ENCODE peak calls at places on chromosomes 6 and 20, in nine cellular contexts. G is fibroblast of mammary gland, A is RWPE1, I is astrocyte of the spinal cord, X is mammary epithelial cell, W is right atrium auricular region, N is lower leg skin, J is breast epithelium, Q is prostate gland. U is an unnamed sample.

GRCh38 chr6:108160009-108160408 is 5.8 kb upstream of the NR2E1 start:
- DNase-seq in G (no peak), A (no peak), Q (no peak), W (no peak), J (no peak), X (no peak), N (no peak), I (no peak), U (no peak)

GRCh38 chr6:107616776-107617175 is 126.9 kb downstream of the SOBP start:
- DNase-seq in Q (no peak), J (no peak), X (no peak), G (no peak), I (no peak), N (no peak), A (no peak), W (no peak), U (no peak)

GRCh38 chr6:106083618-106084017 is 2.5 kb upstream of the PRDM1 start:
- DNase-seq in Q (no peak), G (no peak), X (no peak), I (no peak), A (no peak), N (no peak), J (no peak), W (no peak), U (no peak)

GRCh38 chr6:111609827-111610526 is 4.3 kb upstream of the TRAF3IP2 start:
- DNase-seq in W (no peak), Q (no peak), J (no peak), I (no peak), A (no peak), X (no peak), G (no peak), N (no peak), U (no peak)

GRCh38 chr20:40650707-40651106 is 38.3 kb downstream of the MAFB start:
- DNase-seq in G (no peak), W (no peak), I (no peak), Q (no peak), N (no peak), J (no peak), A (no peak), X (no peak), U (no peak)

GRCh38 chr6:156336096-156336495 is 441.1 kb upstream of the ARID1B start:
- DNase-seq in W (no peak), N (no peak), X (no peak), Q (no peak), J (no peak), I (no peak), A (no peak), G (no peak), U (no peak)

GRCh38 chr6:27768556-27768955 is 143.6 kb downstream of the OR2B2 start:
- DNase-seq in A (no peak), N (no peak), J (no peak), I (no peak), W (no peak), Q (no peak), G (no peak), X (no peak), U (no peak)

GRCh38 chr20:57374931-57375651 is 16.1 kb upstream of the RBM38 start:
- DNase-seq in X (no peak), W (no peak), Q (no peak), G (no peak), N (no peak), I (no peak), J (no peak), A (no peak), U (no peak)

GRCh38 chr6:63805808-63806572 is 170.4 kb downstream of the PHF3 start:
- DNase-seq in J (no peak), W (no peak), Q (peak), A (peak), I (peak), N (peak), G (peak), X (peak), U (no peak)

GRCh38 chr20:20503788-20504528 is 136.1 kb downstream of the INSM1 start:
- DNase-seq in X (no peak), A (peak), Q (no peak), W (no peak), J (no peak), I (no peak), N (no peak), G (peak), U (no peak)

GRCh38 chr6:76703786-76704185 is 631.3 kb upstream of the IMPG1 start:
- DNase-seq in W (no peak), N (no peak), Q (no peak), A (peak), X (peak), G (no peak), I (no peak), J (no peak), U (no peak)

GRCh38 chr6:11714116-11714797 is 64.3 kb downstream of the ADTRP start:
- DNase-seq in Q (no peak), N (no peak), G (no peak), A (no peak), I (no peak), W (no peak), X (no peak), J (no peak), U (no peak)

GRCh38 chr6:11207199-11207968 is 25.1 kb downstream of the NEDD9 start:
- DNase-seq in W (peak), N (peak), J (peak), G (peak), Q (peak), A (peak), X (peak), I (peak), U (no peak)

GRCh38 chr6:28597217-28597835 is 71.6 kb downstream of the GPX5 start:
- DNase-seq in J (no peak), Q (no peak), W (no peak), A (peak), I (peak), G (peak), N (no peak), X (peak), U (no peak)

GRCh38 chr6:140970485-140970884 is 1162.2 kb upstream of the GJE1 start:
- DNase-seq in J (no peak), Q (no peak), G (peak), W (no peak), N (no peak), X (no peak), A (no peak), I (no peak), U (no peak)

GRCh38 chr6:162238675-162239074 is 488.9 kb downstream of the PRKN start:
- DNase-seq in I (no peak), G (no peak), A (no peak), N (no peak), W (no peak), J (no peak), Q (no peak), X (no peak), U (no peak)

GRCh38 chr6:106773482-106773881 is 144.1 kb downstream of the QRSL1 start:
- DNase-seq in A (no peak), N (no peak), J (peak), G (no peak), W (no peak), Q (peak), X (peak), I (no peak), U (no peak)

GRCh38 chr20:57930328-57930727 is 220.5 kb upstream of the PMEPA1 start:
- DNase-seq in J (peak), G (no peak), Q (no peak), I (no peak), W (no peak), N (no peak), A (no peak), X (no peak), U (no peak)

GRCh38 chr20:5364136-5364821 is 47.5 kb upstream of the PROKR2 start:
- DNase-seq in W (no peak), Q (no peak), N (no peak), G (no peak), A (no peak), J (no peak), X (peak), I (no peak), U (no peak)

GRCh38 chr6:137832110-137832509 is 34.9 kb upstream of the TNFAIP3 start:
- DNase-seq in J (no peak), G (peak), Q (no peak), N (no peak), I (peak), X (peak), A (peak), W (no peak), U (no peak)

GRCh38 chr6:155247618-155248017 is 16.2 kb upstream of the CLDN20 start:
- DNase-seq in G (peak), Q (no peak), J (no peak), I (no peak), X (peak), N (no peak), W (peak), A (peak), U (no peak)

GRCh38 chr20:53202781-53203180 is 230.6 kb downstream of the TSHZ2 start:
- DNase-seq in G (peak), N (no peak), Q (no peak), X (peak), J (no peak), I (no peak), W (no peak), A (peak), U (no peak)

GRCh38 chr6:121647905-121648304 is 212.5 kb downstream of the GJA1 start:
- DNase-seq in G (peak), J (no peak), A (peak), W (no peak), I (peak), X (peak), Q (no peak), N (no peak), U (no peak)

GRCh38 chr6:123263981-123264380 is 267.9 kb downstream of the CLVS2 start:
- DNase-seq in I (no peak), A (no peak), X (no peak), J (no peak), W (no peak), N (no peak), Q (no peak), G (no peak), U (no peak)

GRCh38 chr20:24998121-24998520 is 5.6 kb upstream of the APMAP start:
- DNase-seq in X (no peak), I (no peak), N (no peak), G (no peak), W (peak), Q (no peak), J (no peak), A (no peak), U (peak)

GRCh38 chr6:89559487-89559886 is 79.1 kb downstream of the LYRM2 start:
- DNase-seq in G (no peak), J (no peak), I (no peak), X (no peak), N (no peak), A (no peak), W (no peak), Q (no peak), U (no peak)

GRCh38 chr6:16129623-16130243 is 847 bp downstream of the MYLIP start:
- DNase-seq in G (peak), J (no peak), W (no peak), A (peak), Q (no peak), I (peak), X (peak), N (peak), U (no peak)

GRCh38 chr6:42028234-42029061 is 21.9 kb upstream of the TAF8 start:
- DNase-seq in G (peak), Q (no peak), J (no peak), X (no peak), N (no peak), I (peak), W (no peak), A (no peak), U (no peak)

GRCh38 chr20:49659096-49659495 is 54.6 kb downstream of the B4GALT5 start:
- DNase-seq in A (no peak), G (no peak), W (no peak), X (no peak), N (no peak), Q (no peak), I (no peak), J (no peak), U (no peak)

GRCh38 chr6:36852481-36853147 is 13.4 kb upstream of the CPNE5 start:
- DNase-seq in I (peak), J (no peak), X (peak), G (peak), Q (no peak), A (no peak), W (peak), N (no peak), U (no peak)
- TF ChIP-seq CTCF in I (peak), J (no peak), X (no peak), G (peak), Q (no peak), A (no peak), W (no peak), N (no peak), U (no peak)

DNA sequence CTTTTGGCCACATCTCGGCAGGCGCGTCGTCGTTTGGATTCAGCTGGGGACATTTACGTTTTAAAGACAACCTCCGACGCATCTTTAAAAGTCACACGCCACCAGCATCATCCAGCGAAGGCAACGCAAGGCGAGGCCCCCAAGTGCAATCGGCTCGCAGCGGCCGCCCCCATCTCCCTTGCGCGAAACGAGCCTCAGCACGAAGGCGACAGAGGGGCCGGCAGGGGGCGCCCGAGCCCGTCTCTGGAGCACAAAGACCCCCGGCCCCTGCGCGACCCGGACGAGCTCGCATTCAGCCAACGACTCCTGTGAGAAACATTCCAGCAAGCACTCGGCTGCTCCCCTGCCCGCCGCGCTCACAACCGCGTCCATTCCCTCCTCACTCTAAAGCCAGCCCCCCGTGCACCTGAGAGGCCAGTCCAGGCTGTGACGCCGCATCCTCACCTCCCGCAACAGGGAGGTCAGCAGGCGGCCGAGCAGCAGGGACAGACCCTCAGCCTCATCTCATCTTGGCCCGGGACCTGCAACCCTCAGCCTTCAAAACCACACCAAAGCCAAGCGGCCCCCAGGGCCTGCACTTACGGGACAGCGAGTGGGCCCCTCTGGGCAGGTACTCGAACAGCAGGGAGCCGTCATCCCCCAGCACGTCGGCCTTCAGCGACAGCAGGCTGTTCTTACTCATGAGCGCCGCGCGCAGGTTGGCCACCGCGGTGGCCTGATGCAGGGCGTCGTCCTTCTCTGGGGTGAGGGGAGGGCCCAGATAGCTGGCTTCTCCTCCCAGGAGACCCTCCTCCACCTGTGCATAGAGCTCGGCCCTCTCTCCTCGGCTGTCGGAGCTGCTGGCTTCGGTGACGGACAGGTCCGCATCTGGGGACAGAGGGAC is 35.8 kb downstream of the SLC2A4RG start:
- DNase-seq in X (no peak), N (no peak), I (peak), G (peak), W (no peak), J (no peak), A (no peak), Q (no peak), U (peak)
- TF ChIP-seq CTCF in X (peak), N (no peak), I (peak), G (peak), W (peak), J (peak), A (peak), Q (peak), U (peak)

DNA sequence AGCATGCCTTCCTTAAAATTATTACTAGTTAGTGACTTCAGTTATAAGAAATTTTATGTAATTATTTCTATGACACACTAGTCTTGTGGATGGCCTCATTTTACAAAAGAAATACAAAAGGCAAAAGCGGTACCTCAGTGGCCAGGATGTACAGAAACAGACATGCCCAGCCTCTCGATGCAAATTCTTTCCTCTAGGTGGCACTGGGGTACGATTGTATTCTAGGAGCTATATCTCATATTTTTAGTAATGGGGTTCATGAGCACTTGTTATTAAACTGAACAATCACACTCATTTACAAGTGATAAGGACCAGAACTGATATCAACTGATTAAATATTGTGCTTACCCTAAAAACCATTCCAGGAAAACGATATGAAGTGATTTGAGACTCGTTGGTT is 59.8 kb downstream of the SOD2 start:
- DNase-seq in Q (no peak), J (no peak), N (no peak), A (peak), W (no peak), I (no peak), X (no peak), G (peak), U (no peak)
- TF ChIP-seq CTCF in Q (no peak), J (no peak), N (no peak), A (peak), W (peak), I (peak), X (peak), G (peak), U (peak)

DNA sequence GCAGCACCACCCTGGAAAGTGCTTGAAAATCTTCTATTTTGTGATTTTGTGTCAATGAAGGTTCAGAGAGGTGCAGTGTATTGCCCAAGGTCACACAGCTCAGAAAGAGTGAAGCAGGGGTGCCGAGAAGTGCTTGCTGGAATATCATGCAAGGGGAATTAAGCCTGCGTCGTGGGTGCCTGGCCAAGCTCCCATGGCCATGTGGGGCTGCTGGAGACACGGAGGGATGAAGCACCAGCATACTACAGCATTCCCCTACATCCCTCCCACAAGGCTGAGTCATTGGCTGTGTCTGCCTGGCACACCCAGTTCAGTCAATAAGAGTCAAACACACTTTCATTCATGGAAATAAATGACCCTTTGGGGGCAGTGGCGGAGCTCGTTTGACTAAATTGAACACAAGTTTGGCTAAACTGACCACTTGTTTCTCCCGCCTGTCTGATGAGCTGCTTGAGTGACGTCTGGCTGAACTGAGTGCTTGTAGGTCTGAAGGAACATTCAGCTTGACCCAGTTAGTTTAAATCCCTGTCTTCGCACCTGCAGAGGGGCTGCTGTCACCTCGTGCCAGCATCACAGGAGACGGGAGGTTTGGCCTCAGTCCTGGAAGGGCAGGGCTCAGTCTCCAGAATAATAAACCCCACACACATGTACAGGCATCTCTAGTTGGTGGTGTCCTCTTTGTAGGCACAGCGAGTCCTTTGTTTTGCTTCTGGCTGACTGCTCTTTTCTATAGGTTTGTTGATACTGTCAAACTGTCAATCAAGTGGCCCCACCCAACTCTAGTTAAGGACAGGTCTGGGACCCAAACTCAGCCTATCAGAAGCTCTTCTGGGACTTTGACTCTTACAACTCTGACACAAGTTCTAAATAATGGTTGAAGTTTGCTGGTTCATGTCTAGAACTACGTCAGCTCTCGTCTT is 8.4 kb upstream of the TGM2 start:
- DNase-seq in N (no peak), W (peak), J (no peak), X (peak), Q (no peak), G (peak), I (peak), A (peak), U (no peak)
- TF ChIP-seq CTCF in N (no peak), W (peak), J (no peak), X (no peak), Q (no peak), G (peak), I (no peak), A (no peak), U (no peak)

DNA sequence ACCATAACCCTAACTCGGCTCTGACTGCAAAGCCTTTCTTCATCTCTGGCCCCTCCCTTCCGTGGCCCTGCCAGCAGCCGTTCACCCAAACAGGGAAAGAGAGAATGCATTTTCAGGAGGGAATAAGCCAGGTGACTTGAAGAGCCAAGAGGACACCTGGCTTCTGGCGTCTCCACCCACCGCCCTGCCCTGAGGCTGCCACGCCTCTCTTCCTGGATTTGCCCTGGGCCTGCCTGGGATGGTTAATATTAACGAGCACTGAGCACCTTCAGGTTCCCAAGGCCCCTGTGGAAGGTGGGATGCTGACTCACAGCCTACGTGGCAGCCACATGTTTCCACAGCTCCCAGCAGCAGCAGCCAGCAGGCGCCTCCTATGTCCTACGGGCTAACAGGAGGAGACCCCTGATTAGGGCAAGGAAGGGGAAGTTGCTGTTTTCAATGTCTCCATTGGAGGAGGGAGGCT is 138.0 kb upstream of the RREB1 start:
- DNase-seq in X (peak), J (no peak), I (no peak), Q (peak), N (peak), A (peak), G (no peak), W (no peak), U (no peak)
- TF ChIP-seq CTCF in X (no peak), J (no peak), I (no peak), Q (no peak), N (no peak), A (no peak), G (no peak), W (no peak), U (no peak)

GRCh38 chr6:130755368-130756034 is 71.7 kb upstream of the SMLR1 start:
- DNase-seq in I (no peak), X (no peak), W (no peak), A (no peak), N (no peak), G (no peak), J (no peak), Q (no peak), U (no peak)

GRCh38 chr6:130756836-130757235 is 70.4 kb upstream of the SMLR1 start:
- DNase-seq in J (no peak), X (no peak), N (no peak), G (no peak), I (no peak), A (no peak), W (no peak), Q (no peak), U (no peak)

GRCh38 chr6:130758818-130759217 is 68.4 kb upstream of the SMLR1 start:
- DNase-seq in X (no peak), A (no peak), N (no peak), J (no peak), W (no peak), I (no peak), Q (no peak), G (no peak), U (no peak)

GRCh38 chr6:130761286-130761685 is 65.9 kb upstream of the SMLR1 start:
- DNase-seq in Q (no peak), J (no peak), N (no peak), X (no peak), I (no peak), W (no peak), G (no peak), A (no peak), U (no peak)

DNA sequence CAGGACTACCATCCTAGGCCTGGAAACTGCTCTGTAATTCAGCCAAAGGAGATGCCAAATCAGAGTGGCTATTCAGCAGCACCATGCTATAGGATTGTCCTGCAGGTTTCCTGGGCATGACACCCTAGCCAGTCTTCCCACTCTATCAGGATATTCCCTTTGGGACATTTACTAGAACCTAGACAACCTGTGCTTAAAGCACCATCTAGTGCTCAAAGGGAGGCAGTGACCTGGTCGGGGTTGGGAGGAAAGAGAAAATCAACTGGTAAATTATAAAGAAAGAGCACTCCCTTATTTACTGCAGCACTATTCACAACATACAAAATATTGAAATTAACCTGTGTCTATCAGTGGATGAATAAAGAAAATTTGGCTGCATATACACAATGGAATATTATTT is 67.2 kb upstream of the SMLR1 start:
- DNase-seq in X (peak), J (no peak), A (peak), W (no peak), N (no peak), I (peak), G (peak), Q (no peak), U (no peak)
- TF ChIP-seq CTCF in X (peak), J (no peak), A (no peak), W (no peak), N (no peak), I (peak), G (peak), Q (peak), U (peak)